ENCODE peak calls at places on chromosomes 6 and 20, in seven cellular contexts. H is MV-4-11; T is RPMI8226; J is ovary; N is Calu3; K is CD8-positive, alpha-beta memory T cell; X is T follicular helper cell. O is an unnamed sample.

GRCh38 chr6:54541521-54541920 is 233.3 kb downstream of the TINAG start:
- DNase-seq in H (no peak), J (no peak), X (no peak), K (no peak), N (no peak), T (no peak), O (no peak)

GRCh38 chr6:53054532-53054931 is 10.7 kb upstream of the FBXO9 start:
- DNase-seq in H (no peak), N (no peak), T (no peak), K (no peak), J (no peak), X (no peak), O (no peak)

GRCh38 chr6:2524090-2524489 is 226.6 kb downstream of the MYLK4 start:
- DNase-seq in K (no peak), X (no peak), T (peak), N (no peak), J (no peak), H (peak), O (no peak)

GRCh38 chr20:51127713-51128112 is 104.8 kb upstream of the KCNG1 start:
- DNase-seq in N (no peak), J (no peak), H (no peak), X (no peak), K (no peak), T (no peak), O (no peak)

GRCh38 chr6:47042238-47042843 is at the start of gene ADGRF1:
- DNase-seq in J (no peak), H (no peak), K (no peak), N (peak), T (no peak), X (no peak), O (no peak)

GRCh38 chr20:1323256-1323655 is 5.7 kb downstream of the SDCBP2 start:
- DNase-seq in N (no peak), J (no peak), X (no peak), T (no peak), K (no peak), H (no peak), O (no peak)

GRCh38 chr6:132214716-132215115 is 186.6 kb downstream of the MOXD1 start:
- DNase-seq in J (no peak), N (no peak), K (no peak), T (no peak), H (no peak), X (no peak), O (no peak)

GRCh38 chr6:29760328-29760727 is 37.1 kb downstream of the HLA-F start:
- DNase-seq in T (peak), H (no peak), K (no peak), J (no peak), X (no peak), N (no peak), O (no peak)

GRCh38 chr6:136039185-136039584 is 187.7 kb downstream of the PDE7B start:
- DNase-seq in K (no peak), H (no peak), N (no peak), X (no peak), J (no peak), T (no peak), O (no peak)